ENCODE peak calls at places on chromosomes 12 and 14, in four cellular contexts. J is PC-3, N is GM23248, K is hepatocyte. D is an unnamed sample.

GRCh38 chr14:101854366-101854765 is 92.9 kb downstream of the PPP2R5C start:
- DNase-seq in J (no peak), N (no peak), K (no peak), D (no peak)

GRCh38 chr12:94988471-94988870 is 15.0 kb downstream of the NDUFA12 start:
- DNase-seq in J (no peak), N (no peak), K (no peak), D (no peak)

GRCh38 chr12:10559241-10559640 is 53.6 kb downstream of the EIF2S3B start:
- DNase-seq in J (no peak), N (no peak), K (no peak), D (no peak)

GRCh38 chr12:111405856-111406473 is at the start of gene SH2B3:
- DNase-seq in J (peak; percentile 75), N (peak; percentile 89), K (no peak), D (no peak)

GRCh38 chr12:501722-502447 is 42.1 kb downstream of the B4GALNT3 start:
- DNase-seq in J (no peak), N (no peak), K (no peak), D (no peak)

GRCh38 chr12:131827961-131828534 is at the start of gene MMP17:
- DNase-seq in J (peak; percentile 79), N (peak; percentile 94), K (peak; percentile 81), D (peak; percentile 94)

GRCh38 chr12:111359231-111359913 is 9.5 kb downstream of the PHETA1 start:
- DNase-seq in J (no peak), N (peak; percentile 17), K (no peak), D (no peak)

GRCh38 chr12:57069522-57069921 is 9.1 kb downstream of the NEMP1 start:
- DNase-seq in J (peak; percentile 80), N (peak; percentile 89), K (peak; percentile 89), D (peak; percentile 92)

GRCh38 chr12:91877022-91877421 is 268.6 kb downstream of the BTG1 start:
- DNase-seq in J (no peak), N (peak; percentile 30), K (no peak), D (no peak)

GRCh38 chr14:20455355-20456300 is 602 bp downstream of the APEX1 start:
- DNase-seq in J (peak; percentile 78), N (peak; percentile 93), K (peak; percentile 89), D (peak; percentile 82)

GRCh38 chr14:99884834-99885648 is 91.8 kb downstream of the EML1 start:
- DNase-seq in J (peak; percentile 76), N (peak; percentile 79), K (peak; percentile 81), D (peak; percentile 83)

GRCh38 chr14:83297361-83297760 is 1763.7 kb upstream of the SEL1L start:
- DNase-seq in J (no peak), N (no peak), K (no peak), D (no peak)

GRCh38 chr12:4143909-4144308 is 129.7 kb upstream of the CCND2 start:
- DNase-seq in J (peak; percentile 1), N (no peak), K (no peak), D (peak; percentile 56)

GRCh38 chr14:100883789-100884101 is 19.8 kb downstream of the RTL1 start:
- DNase-seq in J (no peak), N (no peak), K (no peak), D (no peak)

GRCh38 chr14:38254565-38255407 is 1.1 kb downstream of the CLEC14A start:
- DNase-seq in J (no peak), N (peak; percentile 38), K (no peak), D (no peak)

GRCh38 chr12:111443086-111443485 is 37.4 kb downstream of the SH2B3 start:
- DNase-seq in J (no peak), N (no peak), K (no peak), D (no peak)

GRCh38 chr12:109277899-109278762 is 31.0 kb downstream of the FOXN4 start:
- DNase-seq in J (no peak), N (peak; percentile 40), K (peak; percentile 62), D (no peak)

GRCh38 chr12:110908377-110909136 is 11.8 kb downstream of the MYL2 start:
- DNase-seq in J (no peak), N (no peak), K (no peak), D (no peak)

DNA sequence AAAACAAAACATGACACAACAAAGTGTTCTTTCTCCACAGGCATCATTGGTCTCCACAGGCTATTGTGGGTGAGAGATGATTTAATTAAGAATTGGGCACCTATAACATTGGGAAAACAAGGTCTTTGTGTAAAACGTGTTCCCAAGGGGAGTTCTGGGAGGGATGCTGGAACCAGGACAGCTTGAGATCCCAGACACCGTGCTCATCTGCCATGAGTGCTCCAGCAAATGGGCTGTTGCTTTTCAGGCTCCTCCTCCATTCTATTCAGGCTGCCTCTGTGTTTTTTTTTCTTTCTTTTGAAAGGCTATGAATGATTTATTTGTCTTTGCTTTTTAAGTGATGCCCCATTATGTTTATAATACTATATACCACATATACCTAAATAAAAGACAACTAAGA is 122.4 kb downstream of the DACT1 start:
- DNase-seq in J (no peak), N (no peak), K (no peak), D (no peak)
- TF ChIP-seq EZH2 in J (no peak), N (no peak), K (no peak), D (no peak)

GRCh38 chr12:116319316-116319715 is 41.8 kb upstream of the MED13L start:
- DNase-seq in J (peak; percentile 20), N (no peak), K (no peak), D (no peak)
- TF ChIP-seq EZH2phosphoT487 in J (no peak), N (no peak), K (no peak), D (no peak)

GRCh38 chr12:54017027-54017788 is 8.4 kb downstream of the HOXC8 start:
- DNase-seq in J (peak; percentile 22), N (peak; percentile 71), K (no peak), D (peak; percentile 71)
- TF ChIP-seq EZH2 in J (no peak), N (no peak), K (no peak), D (peak; percentile 76)

GRCh38 chr14:105015242-105015641 is 5.6 kb downstream of the CDCA4 start:
- DNase-seq in J (no peak), N (no peak), K (no peak), D (no peak)
- TF ChIP-seq EZH2phosphoT487 in J (no peak), N (no peak), K (no peak), D (no peak)

GRCh38 chr12:48979602-48980388 is 1.7 kb downstream of the WNT1 start:
- DNase-seq in J (no peak), N (peak; percentile 42), K (no peak), D (peak; percentile 52)
- TF ChIP-seq EZH2 in J (peak; percentile 12), N (no peak), K (no peak), D (peak; percentile 93)

DNA sequence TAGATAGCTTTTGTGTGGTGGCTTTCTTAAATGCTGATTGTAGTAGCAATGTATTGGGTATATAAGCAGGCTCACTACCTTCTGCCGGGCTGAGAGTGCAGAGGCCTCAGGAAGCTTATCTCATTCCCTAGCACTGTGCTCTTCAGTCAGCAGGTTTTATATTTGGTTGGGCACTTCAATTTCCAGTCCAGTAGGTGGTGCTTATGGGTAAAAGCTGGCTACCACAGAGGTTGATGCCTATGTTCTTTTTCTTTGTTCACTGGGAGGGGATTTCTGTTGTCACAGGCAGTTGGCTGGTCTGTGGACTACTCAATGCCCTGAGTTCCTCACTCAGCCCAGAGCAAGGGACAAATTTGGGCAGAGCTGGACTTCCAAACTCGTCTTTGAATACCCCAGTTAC is 43.0 kb upstream of the GLIPR1 start:
- DNase-seq in J (peak; percentile 27), N (peak; percentile 54), K (no peak), D (no peak)
- TF ChIP-seq EZH2phosphoT487 in J (no peak), N (no peak), K (no peak), D (no peak)

DNA sequence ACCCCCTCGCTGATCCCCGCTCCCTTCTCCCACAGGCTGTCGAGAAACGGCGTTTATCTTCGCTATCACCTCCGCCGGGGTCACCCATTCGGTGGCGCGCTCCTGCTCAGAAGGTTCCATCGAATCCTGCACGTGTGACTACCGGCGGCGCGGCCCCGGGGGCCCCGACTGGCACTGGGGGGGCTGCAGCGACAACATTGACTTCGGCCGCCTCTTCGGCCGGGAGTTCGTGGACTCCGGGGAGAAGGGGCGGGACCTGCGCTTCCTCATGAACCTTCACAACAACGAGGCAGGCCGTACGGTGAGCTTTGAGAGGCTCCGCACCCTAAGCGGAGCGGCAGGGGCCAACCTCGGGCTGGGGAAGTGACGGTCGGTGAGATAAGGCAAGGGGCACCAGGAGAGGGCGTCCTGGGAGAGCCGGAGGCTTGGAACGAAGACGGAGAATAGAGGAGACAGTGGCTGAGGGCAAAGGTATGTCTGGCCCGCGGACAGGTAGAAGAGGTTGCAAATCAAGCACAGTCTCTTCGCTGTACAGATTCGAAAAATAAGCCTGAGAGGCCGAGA is 2.3 kb downstream of the WNT1 start:
- DNase-seq in J (peak; percentile 16), N (no peak), K (peak; percentile 53), D (peak; percentile 88)
- TF ChIP-seq EZH2 in J (no peak), N (peak; percentile 98), K (peak; percentile 91), D (peak; percentile 94)